ENCODE peak calls at places on chromosomes 16 and 17, in four cellular contexts. One of them, this sample, is unnamed.

GRCh38 chr17:7081341-7082062 is 1.5 kb upstream of the CLEC10A start:
- DNase-seq in HCT116: no peak
- DNase-seq in heart right ventricle: no peak
- DNase-seq in mammary epithelial cell: no peak
- DNase-seq in this sample: no peak

GRCh38 chr16:78705694-78706093 is 606.2 kb downstream of the WWOX start:
- DNase-seq in HCT116: no peak
- DNase-seq in heart right ventricle: no peak
- DNase-seq in mammary epithelial cell: peak; percentile 66
- DNase-seq in this sample: no peak

GRCh38 chr17:7592422-7593021 is 2.6 kb upstream of the SOX15 start:
- DNase-seq in HCT116: no peak
- DNase-seq in heart right ventricle: no peak
- DNase-seq in mammary epithelial cell: no peak
- DNase-seq in this sample: no peak

GRCh38 chr17:50865060-50865867 is 890 bp downstream of the TOB1 start:
- DNase-seq in HCT116: peak; percentile 34
- DNase-seq in heart right ventricle: peak; percentile 72
- DNase-seq in mammary epithelial cell: peak; percentile 58
- DNase-seq in this sample: no peak

GRCh38 chr17:600576-601301 is 113.9 kb downstream of the VPS53 start:
- DNase-seq in HCT116: no peak
- DNase-seq in heart right ventricle: no peak
- DNase-seq in mammary epithelial cell: no peak
- DNase-seq in this sample: no peak

GRCh38 chr17:78174332-78174869 is 6.0 kb downstream of the SYNGR2 start:
- DNase-seq in HCT116: no peak
- DNase-seq in heart right ventricle: peak; percentile 83
- DNase-seq in mammary epithelial cell: peak; percentile 27
- DNase-seq in this sample: no peak

GRCh38 chr16:54930034-54930938 is at the start of gene IRX5:
- DNase-seq in HCT116: peak; percentile 63
- DNase-seq in heart right ventricle: peak; percentile 92
- DNase-seq in mammary epithelial cell: peak; percentile 97
- DNase-seq in this sample: no peak

GRCh38 chr17:52686140-52686539 is 527.6 kb upstream of the CA10 start:
- DNase-seq in HCT116: no peak
- DNase-seq in heart right ventricle: no peak
- DNase-seq in mammary epithelial cell: no peak
- DNase-seq in this sample: no peak

GRCh38 chr17:47810200-47810821 is 11.3 kb downstream of the OSBPL7 start:
- DNase-seq in HCT116: peak; percentile 93
- DNase-seq in heart right ventricle: no peak
- DNase-seq in mammary epithelial cell: peak; percentile 96
- DNase-seq in this sample: peak; percentile 36

GRCh38 chr17:31595076-31595475 is 203.6 kb downstream of the RAB11FIP4 start:
- DNase-seq in HCT116: no peak
- DNase-seq in heart right ventricle: no peak
- DNase-seq in mammary epithelial cell: peak; percentile 52
- DNase-seq in this sample: no peak

GRCh38 chr16:48434653-48435318 is 49.6 kb upstream of the SIAH1 start:
- DNase-seq in HCT116: no peak
- DNase-seq in heart right ventricle: no peak
- DNase-seq in mammary epithelial cell: no peak
- DNase-seq in this sample: no peak

GRCh38 chr17:72970794-72971512 is 121.5 kb downstream of the SLC39A11 start:
- DNase-seq in HCT116: no peak
- DNase-seq in heart right ventricle: no peak
- DNase-seq in mammary epithelial cell: no peak
- DNase-seq in this sample: no peak

GRCh38 chr16:3187798-3188674 is at the start of gene OR1F1:
- DNase-seq in HCT116: peak; percentile 81
- DNase-seq in heart right ventricle: no peak
- DNase-seq in mammary epithelial cell: peak; percentile 90
- DNase-seq in this sample: no peak

GRCh38 chr17:42989726-42990652 is 8.2 kb upstream of the RPL27 start:
- DNase-seq in HCT116: no peak
- DNase-seq in heart right ventricle: no peak
- DNase-seq in mammary epithelial cell: peak; percentile 65
- DNase-seq in this sample: no peak

GRCh38 chr16:13084331-13084730 is 182.9 kb downstream of the SHISA9 start:
- DNase-seq in HCT116: no peak
- DNase-seq in heart right ventricle: no peak
- DNase-seq in mammary epithelial cell: no peak
- DNase-seq in this sample: no peak

GRCh38 chr16:84055801-84056634 is 13.4 kb upstream of the SLC38A8 start:
- DNase-seq in HCT116: no peak
- DNase-seq in heart right ventricle: no peak
- DNase-seq in mammary epithelial cell: no peak
- DNase-seq in this sample: no peak

GRCh38 chr16:50266337-50267091 is at the start of gene ADCY7:
- DNase-seq in HCT116: peak; percentile 26
- DNase-seq in heart right ventricle: peak; percentile 74
- DNase-seq in mammary epithelial cell: peak; percentile 22
- DNase-seq in this sample: peak; percentile 34

GRCh38 chr17:42387221-42387657 is 1.0 kb downstream of the STAT3 start:
- DNase-seq in HCT116: no peak
- DNase-seq in heart right ventricle: no peak
- DNase-seq in mammary epithelial cell: peak; percentile 66
- DNase-seq in this sample: no peak

GRCh38 chr17:36722121-36722902 is 120.9 kb downstream of the MRM1 start:
- DNase-seq in HCT116: no peak
- DNase-seq in heart right ventricle: peak; percentile 70
- DNase-seq in mammary epithelial cell: no peak
- DNase-seq in this sample: no peak

GRCh38 chr17:74760404-74761105 is 12.1 kb downstream of the NHERF1 start:
- DNase-seq in HCT116: no peak
- DNase-seq in heart right ventricle: no peak
- DNase-seq in mammary epithelial cell: peak; percentile 53
- DNase-seq in this sample: no peak

GRCh38 chr17:42536048-42536371 is at the start of gene NAGLU:
- DNase-seq in HCT116: peak; percentile 63
- DNase-seq in heart right ventricle: peak; percentile 99
- DNase-seq in mammary epithelial cell: peak; percentile 62
- DNase-seq in this sample: no peak

GRCh38 chr17:30961213-30962188 is 9.3 kb upstream of the RNF135 start:
- DNase-seq in HCT116: no peak
- DNase-seq in heart right ventricle: no peak
- DNase-seq in mammary epithelial cell: no peak
- DNase-seq in this sample: no peak

GRCh38 chr17:1829579-1830257 is at the start of the genes RPA1 and SMYD4:
- DNase-seq in HCT116: peak; percentile 63
- DNase-seq in heart right ventricle: peak; percentile 90
- DNase-seq in mammary epithelial cell: peak; percentile 87
- DNase-seq in this sample: peak; percentile 33

GRCh38 chr17:36008998-36009665 is 7.8 kb upstream of the CCL15 start:
- DNase-seq in HCT116: no peak
- DNase-seq in heart right ventricle: no peak
- DNase-seq in mammary epithelial cell: peak; percentile 7
- DNase-seq in this sample: peak; percentile 4

GRCh38 chr17:10875411-10875810 is 37.5 kb upstream of the PIRT start:
- DNase-seq in HCT116: no peak
- DNase-seq in heart right ventricle: no peak
- DNase-seq in mammary epithelial cell: no peak
- DNase-seq in this sample: no peak

GRCh38 chr17:8326591-8327583 is 12.8 kb upstream of the ODF4 start:
- DNase-seq in HCT116: no peak
- DNase-seq in heart right ventricle: peak; percentile 53
- DNase-seq in mammary epithelial cell: no peak
- DNase-seq in this sample: no peak

GRCh38 chr17:75271233-75271954 is 363 bp upstream of the MIF4GD start:
- DNase-seq in HCT116: no peak
- DNase-seq in heart right ventricle: peak; percentile 83
- DNase-seq in mammary epithelial cell: peak; percentile 60
- DNase-seq in this sample: no peak

GRCh38 chr17:45889579-45889978 is 4.8 kb upstream of the MAPT start:
- DNase-seq in HCT116: peak; percentile 24
- DNase-seq in heart right ventricle: no peak
- DNase-seq in mammary epithelial cell: no peak
- DNase-seq in this sample: no peak

GRCh38 chr17:48997827-48998556 is 807 bp downstream of the IGF2BP1 start:
- DNase-seq in HCT116: no peak
- DNase-seq in heart right ventricle: no peak
- DNase-seq in mammary epithelial cell: no peak
- DNase-seq in this sample: no peak

GRCh38 chr17:82053130-82053529 is 1.4 kb downstream of the GPS1 start:
- DNase-seq in HCT116: no peak
- DNase-seq in heart right ventricle: no peak
- DNase-seq in mammary epithelial cell: no peak
- DNase-seq in this sample: no peak

GRCh38 chr16:27698266-27698665 is 148.3 kb downstream of the KATNIP start:
- DNase-seq in HCT116: no peak
- DNase-seq in heart right ventricle: no peak
- DNase-seq in mammary epithelial cell: no peak
- DNase-seq in this sample: no peak

GRCh38 chr16:49268667-49269066 is 13.0 kb downstream of the CBLN1 start:
- DNase-seq in HCT116: no peak
- DNase-seq in heart right ventricle: no peak
- DNase-seq in mammary epithelial cell: no peak
- DNase-seq in this sample: no peak

GRCh38 chr16:72847187-72848044 is 200.5 kb downstream of the ZFHX3 start:
- DNase-seq in HCT116: no peak
- DNase-seq in heart right ventricle: no peak
- DNase-seq in mammary epithelial cell: no peak
- DNase-seq in this sample: no peak

GRCh38 chr16:29710227-29711219 is 31.5 kb downstream of the QPRT start:
- DNase-seq in HCT116: peak; percentile 56
- DNase-seq in heart right ventricle: no peak
- DNase-seq in mammary epithelial cell: peak; percentile 71
- DNase-seq in this sample: peak; percentile 48
- TF ChIP-seq CTCF in HCT116: peak; percentile 68
- TF ChIP-seq CTCF in heart right ventricle: peak; percentile 61
- TF ChIP-seq CTCF in mammary epithelial cell: peak; percentile 62
- TF ChIP-seq CTCF in this sample: peak; percentile 71

GRCh38 chr17:17876959-17877547 is 40.3 kb upstream of the SREBF1 start:
- DNase-seq in HCT116: no peak
- DNase-seq in heart right ventricle: peak; percentile 39
- DNase-seq in mammary epithelial cell: no peak
- DNase-seq in this sample: no peak
- H3K27ac ChIP-seq in HCT116: no peak overlapping the region
- H3K27ac ChIP-seq in heart right ventricle: peak overlapping the region; percentile 90
- H3K27ac ChIP-seq in mammary epithelial cell: no peak overlapping the region
- H3K27ac ChIP-seq in this sample: peak overlapping the region; percentile 87

DNA sequence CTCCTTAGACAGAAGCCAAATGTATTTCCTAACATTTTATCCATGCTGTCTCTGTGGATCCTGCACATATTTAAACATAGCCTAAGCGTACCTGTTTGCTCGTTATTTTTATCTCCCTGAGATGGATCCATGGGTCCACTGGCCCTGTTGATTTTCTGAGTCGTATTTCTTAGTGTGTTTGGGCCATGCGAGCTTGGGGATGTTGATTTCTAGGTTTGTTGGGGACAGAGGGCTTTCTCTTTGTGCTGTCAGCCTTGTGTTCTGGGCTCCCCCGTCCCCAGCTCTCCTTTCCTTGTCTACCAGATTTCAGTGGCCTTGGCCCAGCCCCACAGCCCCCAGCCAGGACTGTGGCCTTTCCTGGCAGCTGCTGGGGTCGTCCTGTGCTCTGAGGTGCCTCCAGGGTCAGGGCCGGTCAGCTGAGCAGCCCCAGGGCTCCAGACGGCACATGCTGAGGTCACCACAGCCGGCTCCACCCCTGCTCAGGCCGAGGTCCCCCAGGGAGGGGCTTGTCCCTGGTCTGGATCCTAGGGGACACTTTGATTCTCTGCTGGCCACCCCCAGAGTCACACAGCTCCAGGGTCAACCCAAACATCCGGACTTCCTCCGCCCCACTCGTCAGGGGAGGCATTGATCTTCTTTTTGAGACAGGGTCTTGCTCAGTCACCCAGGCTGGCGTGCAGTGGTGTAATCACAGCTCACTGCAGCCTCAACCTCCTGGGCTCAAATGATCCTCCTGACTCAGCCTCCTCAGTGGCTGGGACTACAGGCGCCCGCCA is 4.4 kb downstream of the SSTR5 start:
- DNase-seq in HCT116: no peak
- DNase-seq in heart right ventricle: no peak
- DNase-seq in mammary epithelial cell: no peak
- DNase-seq in this sample: no peak
- H3K27me3 ChIP-seq in HCT116: no peaks in the 10 kb centered on the region
- H3K27me3 ChIP-seq in heart right ventricle: peaks cover 78% of the 10 kb centered on the region
- H3K27me3 ChIP-seq in mammary epithelial cell: peaks cover 13% of the 10 kb centered on the region
- H3K27me3 ChIP-seq in this sample: peaks cover 18% of the 10 kb centered on the region

GRCh38 chr16:88948781-88949490 is 28.1 kb downstream of the CBFA2T3 start:
- DNase-seq in HCT116: no peak
- DNase-seq in heart right ventricle: no peak
- DNase-seq in mammary epithelial cell: no peak
- DNase-seq in this sample: no peak
- TF ChIP-seq CTCF in HCT116: peak; percentile 22
- TF ChIP-seq CTCF in heart right ventricle: no peak
- TF ChIP-seq CTCF in mammary epithelial cell: peak; percentile 23
- TF ChIP-seq CTCF in this sample: peak; percentile 26

GRCh38 chr17:67521773-67522069 is 144.6 kb downstream of the PITPNC1 start:
- DNase-seq in HCT116: no peak
- DNase-seq in heart right ventricle: no peak
- DNase-seq in mammary epithelial cell: no peak
- DNase-seq in this sample: no peak
- H3K27ac ChIP-seq in HCT116: no peak overlapping the region
- H3K27ac ChIP-seq in heart right ventricle: no peak overlapping the region
- H3K27ac ChIP-seq in mammary epithelial cell: no peak overlapping the region
- H3K27ac ChIP-seq in this sample: no peak overlapping the region

GRCh38 chr16:88785106-88785924 is at the start of gene PIEZO1:
- DNase-seq in HCT116: no peak
- DNase-seq in heart right ventricle: peak; percentile 81
- DNase-seq in mammary epithelial cell: peak; percentile 47
- DNase-seq in this sample: no peak
- H3K27me3 ChIP-seq in HCT116: no peaks in the 10 kb centered on the region
- H3K27me3 ChIP-seq in heart right ventricle: no peaks in the 10 kb centered on the region
- H3K27me3 ChIP-seq in mammary epithelial cell: no peaks in the 10 kb centered on the region
- H3K27me3 ChIP-seq in this sample: no peaks in the 10 kb centered on the region

This sample was measured in AG04450.